ENCODE peak calls at places on chromosomes 2 and 18, in four cellular contexts. N is GM20000, U is AG09309, O is pancreas. H is an unnamed sample.

GRCh38 chr2:171347591-171348032 is 86.2 kb downstream of the METTL8 start:
- DNase-seq in N (no peak), U (peak; percentile 91), O (no peak), H (no peak)

GRCh38 chr18:4858378-4859127 is 338.5 kb downstream of the AKAIN1 start:
- DNase-seq in N (no peak), U (no peak), O (no peak), H (no peak)

GRCh38 chr2:68837164-68837860 is 33.9 kb downstream of the BMP10 start:
- DNase-seq in N (peak; percentile 44), U (no peak), O (peak; percentile 48), H (peak; percentile 74)

GRCh38 chr2:152585830-152586484 is 131.3 kb downstream of the PRPF40A start:
- DNase-seq in N (no peak), U (peak; percentile 92), O (no peak), H (no peak)

GRCh38 chr2:223460774-223461211 is 141.4 kb downstream of the SCG2 start:
- DNase-seq in N (no peak), U (no peak), O (no peak), H (no peak)

GRCh38 chr18:76678248-76678647 is 144.1 kb upstream of the ZNF236 start:
- DNase-seq in N (no peak), U (no peak), O (no peak), H (no peak)

GRCh38 chr2:120352701-120353590 is 7.0 kb downstream of the INHBB start:
- DNase-seq in N (no peak), U (no peak), O (no peak), H (peak; percentile 21)

GRCh38 chr18:77133920-77134496 is 1.4 kb upstream of the MBP start:
- DNase-seq in N (no peak), U (no peak), O (no peak), H (peak; percentile 52)

GRCh38 chr2:198664349-198664748 is 793.4 kb downstream of the SATB2 start:
- DNase-seq in N (no peak), U (no peak), O (no peak), H (no peak)

GRCh38 chr2:241035818-241036396 is 37.5 kb downstream of the SNED1 start:
- DNase-seq in N (peak; percentile 70), U (no peak), O (no peak), H (no peak)

GRCh38 chr2:105399207-105399861 is 483 bp upstream of the FHL2 start:
- DNase-seq in N (peak; percentile 37), U (no peak), O (no peak), H (no peak)
- TF ChIP-seq CTCF in N (no peak), U (no peak), O (no peak), H (no peak)

GRCh38 chr2:111698743-111699554 is 185.0 kb downstream of the ANAPC1 start:
- DNase-seq in N (no peak), U (peak; percentile 97), O (peak; percentile 59), H (peak; percentile 57)
- TF ChIP-seq CTCF in N (no peak), U (peak; percentile 50), O (no peak), H (no peak)

DNA sequence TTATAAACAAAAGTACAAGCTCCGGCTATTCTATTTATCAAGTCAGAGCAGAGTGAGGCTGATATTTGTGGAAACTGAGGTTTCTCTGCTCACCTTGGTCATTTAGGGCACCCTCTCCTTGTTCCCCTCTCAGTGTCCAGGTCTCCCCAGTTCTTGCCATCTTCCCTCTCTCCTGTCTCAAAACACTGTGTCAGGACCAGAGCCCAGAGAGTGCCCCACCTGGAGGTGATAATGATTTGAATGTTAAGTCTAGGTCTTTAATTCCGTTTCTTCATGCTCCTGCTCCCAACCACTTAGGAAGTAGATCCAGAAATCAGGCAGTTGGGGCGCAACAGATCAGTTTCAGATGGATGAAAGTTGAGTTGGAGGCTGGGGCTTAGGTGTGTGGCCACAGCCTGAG is 9.2 kb upstream of the ADCY3 start:
- DNase-seq in N (no peak), U (no peak), O (no peak), H (no peak)
- TF ChIP-seq CTCF in N (no peak), U (no peak), O (no peak), H (no peak)

GRCh38 chr2:45494978-45495293 is 116.1 kb downstream of the SRBD1 start:
- DNase-seq in N (no peak), U (no peak), O (no peak), H (no peak)
- TF ChIP-seq CTCF in N (no peak), U (no peak), O (peak; percentile 1), H (no peak)

DNA sequence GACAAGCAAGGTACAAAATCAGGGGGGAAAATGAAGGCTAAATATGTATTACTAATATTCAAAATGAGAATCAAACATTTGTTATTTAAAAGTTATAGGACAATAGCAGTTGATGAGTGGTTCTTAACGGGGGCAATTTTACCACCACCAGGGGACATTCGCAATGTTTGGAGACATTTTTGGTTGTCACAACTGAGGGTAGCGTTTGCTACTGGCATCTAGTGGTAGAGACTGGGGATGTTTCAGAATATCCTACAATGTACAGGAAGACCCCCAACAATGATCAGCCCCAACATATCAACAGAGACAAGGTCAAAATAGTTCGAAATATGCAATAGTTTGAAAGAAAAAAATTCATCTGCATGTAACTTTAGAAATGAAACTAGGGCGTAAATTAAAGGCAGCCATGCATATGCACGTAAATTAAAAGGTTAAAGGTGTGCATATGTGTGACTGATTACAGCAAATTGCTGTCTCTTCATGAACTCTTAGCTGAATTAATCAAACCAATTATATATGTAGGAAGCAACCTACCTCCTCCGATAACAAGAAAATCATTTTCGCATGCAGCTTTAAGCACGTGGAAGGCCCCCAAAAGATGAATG is 61.2 kb upstream of the CUL3 start:
- DNase-seq in N (no peak), U (no peak), O (no peak), H (no peak)
- TF ChIP-seq CTCF in N (no peak), U (peak; percentile 67), O (no peak), H (peak; percentile 35)

GRCh38 chr18:75071484-75071785 is 137.5 kb downstream of the PTGR3 start:
- DNase-seq in N (no peak), U (no peak), O (no peak), H (no peak)
- TF ChIP-seq CTCF in N (no peak), U (no peak), O (no peak), H (no peak)

DNA sequence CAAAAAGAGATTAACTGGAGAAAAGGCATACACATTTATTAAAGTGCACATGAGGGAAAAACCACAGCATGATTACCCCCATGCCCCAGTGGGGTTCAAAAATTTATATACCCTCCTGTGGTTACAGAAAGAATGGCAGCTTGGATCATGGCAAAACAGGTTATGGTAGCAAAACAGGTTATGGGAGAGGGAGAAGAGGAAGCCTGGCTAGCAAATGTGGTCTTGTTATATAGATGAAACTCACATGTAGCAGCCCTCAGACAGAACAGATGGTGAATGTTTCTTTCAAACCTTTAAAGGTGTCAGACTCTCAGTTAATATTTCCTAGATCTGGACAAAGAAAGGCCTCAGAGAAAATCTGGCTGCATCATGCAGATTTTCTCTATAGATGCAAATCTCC is 178.2 kb upstream of the ZC3H15 start:
- DNase-seq in N (no peak), U (no peak), O (no peak), H (no peak)
- TF ChIP-seq CTCF in N (no peak), U (no peak), O (no peak), H (no peak)

DNA sequence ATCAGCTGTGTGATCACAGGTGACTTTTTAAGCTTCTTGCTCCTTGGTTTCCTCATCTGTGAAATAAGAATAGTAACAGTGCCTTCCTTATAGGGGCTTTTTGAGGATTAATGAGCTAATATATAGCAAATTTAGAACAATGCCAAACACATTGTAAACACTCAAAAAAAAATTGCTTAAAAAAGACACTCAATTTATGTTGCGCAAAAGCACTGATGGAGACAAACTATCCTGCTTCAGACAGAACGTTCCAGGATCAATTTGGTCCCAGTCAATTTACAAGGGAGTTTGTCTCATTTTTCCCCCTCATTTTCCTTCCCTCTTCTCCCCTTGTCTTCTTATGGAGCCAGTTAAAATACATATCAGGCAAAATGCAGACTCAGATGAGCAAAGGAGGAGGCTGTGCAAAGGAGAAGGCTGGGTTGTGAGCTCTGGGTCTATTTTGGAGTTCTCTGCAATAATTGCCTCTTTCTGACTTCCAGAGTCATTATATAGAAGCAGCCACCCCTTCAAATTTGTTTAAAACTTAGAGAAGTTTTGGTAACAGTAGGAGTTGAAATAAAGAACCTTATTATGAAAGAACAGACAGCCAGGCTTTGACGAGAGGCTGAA is 83.7 kb downstream of the SOCS6 start:
- DNase-seq in N (no peak), U (no peak), O (no peak), H (no peak)
- TF ChIP-seq CTCF in N (no peak), U (no peak), O (no peak), H (no peak)

GRCh38 chr2:75157435-75157834 is 41.9 kb downstream of the TACR1 start:
- DNase-seq in N (peak; percentile 51), U (no peak), O (no peak), H (no peak)
- TF ChIP-seq CTCF in N (no peak), U (peak; percentile 46), O (no peak), H (no peak)

H was measured in heart left ventricle.